ENCODE peak calls at places on chromosomes 5 and 9, in four cellular contexts. Y, P, Q and B are unnamed samples.

GRCh38 chr5:175748650-175749049 is 90.8 kb downstream of the HRH2 start:
- DNase-seq in Q (no peak), P (no peak), Y (no peak), B (no peak)

GRCh38 chr5:19920761-19921160 is 67.2 kb downstream of the CDH18 start:
- DNase-seq in Y (no peak), P (no peak), Q (no peak), B (no peak)

GRCh38 chr5:1564182-1564748 is 40.5 kb upstream of the LPCAT1 start:
- DNase-seq in Q (no peak), Y (peak), P (no peak), B (no peak)

GRCh38 chr5:159207616-159208507 is 1.5 kb downstream of the RNF145 start:
- DNase-seq in Y (peak), P (peak), Q (peak), B (peak)

GRCh38 chr9:120915854-120916495 is 10.6 kb downstream of the TRAF1 start:
- DNase-seq in P (no peak), Q (no peak), Y (no peak), B (no peak)

GRCh38 chr9:84751921-84752320 is 82.4 kb downstream of the NTRK2 start:
- DNase-seq in Q (no peak), Y (no peak), P (no peak), B (no peak)

GRCh38 chr5:92017786-92018185 is 634.7 kb upstream of the ARRDC3 start:
- DNase-seq in Y (no peak), P (no peak), Q (no peak), B (no peak)

GRCh38 chr5:53944981-53945380 is 365.4 kb downstream of the ARL15 start:
- DNase-seq in Q (no peak), P (no peak), Y (no peak), B (no peak)

GRCh38 chr5:32540446-32540845 is 44.9 kb upstream of the SUB1 start:
- DNase-seq in Q (no peak), P (no peak), Y (no peak), B (no peak)

GRCh38 chr5:163838738-163839137 is 333.3 kb downstream of the MAT2B start:
- DNase-seq in P (no peak), Y (no peak), Q (no peak), B (no peak)

GRCh38 chr5:139402561-139403158 is 1.2 kb downstream of the SPATA24 start:
- DNase-seq in P (peak), Q (no peak), Y (peak), B (peak)

GRCh38 chr5:175385691-175386360 is 58.2 kb downstream of the DRD1 start:
- DNase-seq in Y (no peak), P (no peak), Q (no peak), B (no peak)

GRCh38 chr5:133274597-133274935 is 222.8 kb downstream of the HSPA4 start:
- DNase-seq in P (peak), Y (no peak), Q (peak), B (no peak)

GRCh38 chr5:34657550-34657921 is 1.4 kb downstream of the RAI14 start:
- DNase-seq in Q (peak), Y (peak), P (peak), B (peak)

GRCh38 chr9:130472184-130472705 is 27.5 kb downstream of the ASS1 start:
- DNase-seq in Q (no peak), Y (no peak), P (no peak), B (no peak)

GRCh38 chr9:127055745-127056402 is 66.6 kb downstream of the ANGPTL2 start:
- DNase-seq in Y (no peak), P (no peak), Q (no peak), B (no peak)

GRCh38 chr5:1737790-1738405 is 61.7 kb downstream of the MRPL36 start:
- DNase-seq in Q (peak), P (peak), Y (no peak), B (no peak)

GRCh38 chr9:136728548-136729123 is 14.1 kb downstream of the LCN10 start:
- DNase-seq in P (no peak), Q (peak), Y (peak), B (peak)

GRCh38 chr5:3333836-3334235 is 261.8 kb upstream of the IRX1 start:
- DNase-seq in Y (no peak), Q (no peak), P (no peak), B (no peak)

GRCh38 chr5:9297171-9297570 is 248.7 kb downstream of the SEMA5A start:
- DNase-seq in Q (no peak), P (no peak), Y (no peak), B (no peak)

GRCh38 chr5:23332650-23333251 is 174.7 kb upstream of the PRDM9 start:
- DNase-seq in Y (no peak), P (peak), Q (peak), B (no peak)

GRCh38 chr9:109629615-109630014 is 131.5 kb upstream of the PTPN3 start:
- DNase-seq in Q (no peak), Y (no peak), P (no peak), B (no peak)
- TF ChIP-seq CTCF in Q (no peak), Y (no peak), P (no peak), B (no peak)

GRCh38 chr5:41924872-41925554 is at the start of gene FBXO4:
- DNase-seq in Y (peak), P (peak), Q (peak), B (peak)

GRCh38 chr5:41924526-41924871 is 582 bp upstream of the FBXO4 start:
- DNase-seq in Q (no peak), Y (no peak), P (no peak), B (no peak)

GRCh38 chr5:41929035-41929434 is 4.0 kb downstream of the FBXO4 start:
- DNase-seq in P (no peak), Q (no peak), Y (no peak), B (no peak)

GRCh38 chr5:41927604-41928003 is 2.5 kb downstream of the FBXO4 start:
- DNase-seq in P (no peak), Y (no peak), Q (no peak), B (no peak)

DNA sequence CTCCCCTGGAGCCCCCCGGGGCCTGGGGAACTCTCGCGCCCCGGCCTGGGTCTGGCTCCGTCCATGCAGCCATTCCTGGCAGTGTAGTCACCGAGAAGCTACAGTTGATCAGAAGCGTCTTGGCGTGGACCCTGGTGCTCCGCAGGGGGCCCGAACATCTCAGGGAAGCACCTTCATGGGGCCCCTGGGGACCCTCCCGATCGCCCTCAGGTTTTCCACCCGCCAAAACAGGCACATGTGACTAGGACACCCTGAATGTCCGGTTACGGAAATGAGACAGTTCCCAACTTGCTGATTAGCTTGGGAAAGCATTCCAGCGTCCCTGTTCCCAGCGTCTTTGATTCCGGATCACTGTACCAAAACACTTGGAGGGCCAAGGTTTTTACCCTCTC is 470 bp downstream of the FBXO4 start:
- DNase-seq in P (peak), Y (no peak), Q (no peak), B (no peak)
- H3K4me3 ChIP-seq in P (peak), Y (peak), Q (peak), B (peak)

DNA sequence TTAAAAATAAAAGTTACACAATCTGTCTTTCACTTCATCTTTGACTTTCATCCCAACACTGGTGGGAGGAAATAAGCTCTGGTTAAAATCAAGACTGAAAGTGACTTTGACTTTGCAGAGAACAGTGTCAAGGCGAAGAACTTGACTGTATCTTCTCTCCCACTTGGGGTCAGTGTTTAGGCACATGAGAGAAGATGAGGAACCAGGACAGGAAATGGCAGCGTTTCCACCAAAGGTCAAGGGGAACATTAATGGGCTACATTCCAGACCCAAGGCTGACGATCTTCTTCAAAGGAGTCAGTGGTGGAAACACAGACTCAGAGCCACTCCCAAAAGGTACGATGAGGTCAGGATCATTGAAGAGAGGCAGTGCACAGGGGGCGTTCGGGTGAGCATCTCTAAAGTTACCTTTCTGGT is 409.5 kb downstream of the ARHGEF28 start:
- DNase-seq in P (peak), Q (peak), Y (no peak), B (peak)
- TF ChIP-seq CTCF in P (peak), Q (peak), Y (peak), B (peak)

GRCh38 chr5:44839018-44839681 is 30.4 kb downstream of the MRPS30 start:
- DNase-seq in P (no peak), Q (no peak), Y (no peak), B (no peak)

GRCh38 chr5:44833249-44833648 is 24.5 kb downstream of the MRPS30 start:
- DNase-seq in Q (no peak), Y (no peak), P (no peak), B (no peak)

GRCh38 chr5:44830951-44831350 is 22.2 kb downstream of the MRPS30 start:
- DNase-seq in P (no peak), Y (no peak), Q (no peak), B (no peak)

GRCh38 chr5:44835693-44836092 is 26.9 kb downstream of the MRPS30 start:
- DNase-seq in Q (no peak), Y (no peak), P (no peak), B (no peak)
- H3K4me3 ChIP-seq in Q (no peak), Y (no peak), P (no peak), B (no peak)

DNA sequence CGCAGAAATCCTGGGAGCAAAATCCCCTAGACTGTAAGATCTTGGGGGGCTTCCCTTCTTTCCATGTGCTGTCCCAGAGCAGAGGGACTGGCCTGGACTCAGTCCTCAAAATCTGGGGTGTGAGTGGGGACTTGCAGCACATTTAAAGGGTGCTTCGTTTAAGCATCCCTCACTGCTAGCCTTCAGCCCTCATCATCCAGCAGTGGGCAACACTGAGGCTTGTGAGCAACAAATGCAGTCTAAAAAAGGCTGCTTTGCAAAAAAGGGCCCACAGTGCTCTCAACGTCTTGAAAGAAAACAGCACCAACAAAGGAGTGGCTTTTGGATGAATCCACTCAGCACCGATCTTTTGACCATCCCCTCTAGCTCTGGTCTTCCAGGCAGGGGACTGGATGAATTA is 128.3 kb upstream of the TBC1D2 start:
- DNase-seq in Y (no peak), P (no peak), Q (no peak), B (no peak)
- TF ChIP-seq CTCF in Y (no peak), P (no peak), Q (peak), B (no peak)

GRCh38 chr5:113202904-113203716 is 226.5 kb downstream of the DCP2 start:
- DNase-seq in P (no peak), Y (no peak), Q (peak), B (no peak)
- H3K4me3 ChIP-seq in P (no peak), Y (no peak), Q (peak), B (no peak)

GRCh38 chr5:178107889-178108288 is 5.4 kb upstream of the N4BP3 start:
- DNase-seq in P (no peak), Q (peak), Y (no peak), B (no peak)
- TF ChIP-seq CTCF in P (no peak), Q (no peak), Y (no peak), B (no peak)

GRCh38 chr5:40841068-40841805 is at the start of gene CARD6:
- DNase-seq in P (peak), Y (no peak), Q (no peak), B (no peak)
- H3K4me3 ChIP-seq in P (peak), Y (peak), Q (no peak), B (no peak)

GRCh38 chr9:5428794-5429528 is 8.8 kb downstream of the PLGRKT start:
- DNase-seq in Q (no peak), Y (no peak), P (no peak), B (no peak)
- TF ChIP-seq CTCF in Q (no peak), Y (no peak), P (no peak), B (no peak)

GRCh38 chr5:142597546-142598337 is 88.1 kb downstream of the FGF1 start:
- DNase-seq in Y (no peak), P (peak), Q (peak), B (no peak)
- H3K4me3 ChIP-seq in Y (no peak), P (no peak), Q (no peak), B (no peak)